ENCODE peak calls at places on chromosomes 12 and 14, in six cellular contexts. B is tibial nerve, F is prostate gland, T is H1, A is ovary, S is Peyer's patch. G is an unnamed sample. For H3K4me1 and H3K27me3, the result is how much of the 10 kb centered on the place peaks cover.

GRCh38 chr12:68893741-68894140 is 39.2 kb downstream of the CPM start:
- DNase-seq in B (no peak), F (no peak), T (no peak), A (no peak), S (no peak), G (no peak)

GRCh38 chr12:5085896-5086295 is 42.2 kb downstream of the KCNA5 start:
- DNase-seq in B (no peak), F (no peak), T (no peak), A (no peak), S (no peak), G (no peak)

GRCh38 chr12:109730306-109731145 is 16.9 kb downstream of the FAM222A start:
- DNase-seq in B (no peak), F (no peak), T (no peak), A (peak), S (no peak), G (peak)

GRCh38 chr14:71985538-71986234 is 53.5 kb downstream of the RGS6 start:
- DNase-seq in B (no peak), F (no peak), T (no peak), A (no peak), S (no peak), G (no peak)

GRCh38 chr12:116152268-116152667 is 125.2 kb downstream of the MED13L start:
- DNase-seq in B (no peak), F (no peak), T (no peak), A (no peak), S (no peak), G (no peak)

GRCh38 chr12:11822071-11822818 is 172.8 kb downstream of the ETV6 start:
- DNase-seq in B (no peak), F (no peak), T (no peak), A (no peak), S (peak), G (no peak)

GRCh38 chr12:118377005-118377890 is 893 bp downstream of the SUDS3 start:
- DNase-seq in B (no peak), F (no peak), T (no peak), A (no peak), S (peak), G (no peak)

GRCh38 chr12:123089631-123090353 is 61.1 kb downstream of the PITPNM2 start:
- DNase-seq in B (no peak), F (no peak), T (no peak), A (no peak), S (no peak), G (no peak)

GRCh38 chr12:107385518-107385917 is 292.2 kb upstream of the CRY1 start:
- DNase-seq in B (no peak), F (peak), T (no peak), A (no peak), S (no peak), G (no peak)

GRCh38 chr12:21598651-21599050 is 6.0 kb downstream of the GYS2 start:
- DNase-seq in B (no peak), F (no peak), T (no peak), A (no peak), S (no peak), G (no peak)

GRCh38 chr12:106305376-106305775 is 2.8 kb downstream of the TCP11L2 start:
- DNase-seq in B (no peak), F (no peak), T (no peak), A (no peak), S (no peak), G (no peak)

GRCh38 chr14:68332011-68332410 is 460.9 kb downstream of the ZFP36L1 start:
- DNase-seq in B (no peak), F (no peak), T (no peak), A (no peak), S (no peak), G (no peak)
- H3K27ac ChIP-seq in B (peak), F (no peak), T (no peak), A (no peak), S (no peak), G (peak)

DNA sequence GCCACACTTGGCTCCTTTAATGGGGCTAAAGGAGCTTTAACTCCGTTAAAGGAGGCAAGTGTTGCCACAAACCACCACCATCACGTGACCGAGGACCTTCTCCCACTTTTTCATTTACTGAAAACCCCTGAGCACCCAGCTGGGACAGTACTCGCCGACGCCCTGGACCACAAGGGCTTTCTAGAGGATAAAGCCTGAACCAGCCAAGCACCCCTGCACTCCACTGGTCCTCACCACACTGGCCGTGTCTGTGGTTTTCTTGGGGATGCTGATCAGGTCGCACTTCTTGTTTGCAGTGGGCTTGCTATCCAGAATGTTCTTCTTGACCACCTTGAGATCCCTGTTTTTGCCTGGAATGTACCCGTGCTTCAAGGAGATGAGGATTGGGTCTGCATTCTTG is 14.7 kb upstream of the SELPLG start:
- DNase-seq in B (no peak), F (no peak), T (no peak), A (no peak), S (no peak), G (no peak)
- H3K4me1 ChIP-seq in B (under half), F (under half), T (under half), A (under half), S (under half), G (half or more)

DNA sequence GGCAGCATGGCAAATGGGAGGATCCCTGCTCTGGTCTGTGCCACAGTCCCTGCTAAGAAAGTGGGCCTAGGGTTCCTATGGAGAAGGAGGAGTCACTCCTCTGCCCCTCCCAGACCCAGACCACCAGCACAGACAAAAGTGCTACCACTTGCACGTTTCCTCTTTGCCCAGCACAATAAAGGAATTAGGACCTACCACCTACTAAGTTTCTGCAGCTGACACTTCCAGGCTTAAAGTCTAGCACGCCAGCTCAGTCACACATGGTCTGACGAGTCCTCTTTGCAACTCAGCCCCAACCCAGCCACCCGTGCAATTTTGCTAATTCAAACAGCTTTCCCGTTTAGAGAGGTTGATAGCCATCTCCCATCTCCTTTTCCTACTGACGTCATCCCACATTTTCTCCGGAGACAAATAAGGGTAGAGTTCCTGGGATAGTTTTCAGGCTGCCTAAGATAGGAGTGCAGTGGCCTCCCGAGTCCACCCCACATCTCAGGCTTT is 66.2 kb upstream of the PTGR2 start:
- DNase-seq in B (no peak), F (no peak), T (no peak), A (no peak), S (peak), G (no peak)
- H3K27me3 ChIP-seq in B (under half), F (under half), T (half or more), A (under half), S (under half), G (under half)

DNA sequence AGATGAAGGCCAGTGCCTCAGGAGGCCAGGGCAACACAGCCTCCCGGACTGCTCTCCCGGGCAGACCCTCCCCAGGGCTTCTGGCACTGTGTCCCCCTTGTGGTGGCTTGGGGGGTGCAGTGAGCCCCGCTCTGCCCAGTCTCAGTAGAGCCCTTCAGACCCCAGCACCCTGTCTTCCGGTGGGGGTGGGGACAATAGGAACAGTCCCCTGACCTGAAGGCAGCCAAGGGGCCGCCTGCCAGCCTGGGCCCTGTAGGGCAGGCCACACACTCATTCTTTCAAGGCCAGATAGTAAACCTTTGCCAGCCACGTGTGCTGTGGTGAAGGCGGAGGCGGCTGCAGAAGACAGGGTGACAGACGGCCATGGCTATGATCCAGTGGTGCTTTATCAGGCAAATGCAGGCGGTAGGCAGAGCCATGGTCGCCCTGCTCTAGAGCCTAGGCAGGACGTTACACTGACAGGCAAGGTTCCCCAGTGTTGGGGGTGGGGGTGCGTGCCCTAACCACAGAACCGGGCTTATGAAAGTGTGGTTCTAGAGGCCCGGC is 15.0 kb downstream of the ZFYVE21 start:
- DNase-seq in B (no peak), F (peak), T (no peak), A (no peak), S (no peak), G (peak)
- H3K27ac ChIP-seq in B (no peak), F (peak), T (no peak), A (no peak), S (no peak), G (peak)

GRCh38 chr14:103286460-103286859 is 47.6 kb upstream of the EIF5 start:
- DNase-seq in B (no peak), F (no peak), T (no peak), A (no peak), S (no peak), G (no peak)

GRCh38 chr14:103283916-103284315 is 50.1 kb upstream of the EIF5 start:
- DNase-seq in B (no peak), F (no peak), T (no peak), A (no peak), S (no peak), G (no peak)

GRCh38 chr14:103282932-103283331 is 51.1 kb upstream of the EIF5 start:
- DNase-seq in B (no peak), F (no peak), T (no peak), A (no peak), S (no peak), G (no peak)

GRCh38 chr14:103286968-103287850 is 46.8 kb upstream of the EIF5 start:
- DNase-seq in B (no peak), F (no peak), T (no peak), A (no peak), S (no peak), G (no peak)

GRCh38 chr14:103284574-103285467 is 49.2 kb upstream of the EIF5 start:
- DNase-seq in B (no peak), F (no peak), T (no peak), A (no peak), S (no peak), G (no peak)
- H3K4me1 ChIP-seq in B (under half), F (under half), T (under half), A (under half), S (under half), G (under half)

GRCh38 chr12:27973487-27973890 is 956 bp upstream of the PTHLH start:
- DNase-seq in B (no peak), F (no peak), T (no peak), A (no peak), S (no peak), G (no peak)
- H3K27me3 ChIP-seq in B (under half), F (under half), T (half or more), A (under half), S (under half), G (half or more)

DNA sequence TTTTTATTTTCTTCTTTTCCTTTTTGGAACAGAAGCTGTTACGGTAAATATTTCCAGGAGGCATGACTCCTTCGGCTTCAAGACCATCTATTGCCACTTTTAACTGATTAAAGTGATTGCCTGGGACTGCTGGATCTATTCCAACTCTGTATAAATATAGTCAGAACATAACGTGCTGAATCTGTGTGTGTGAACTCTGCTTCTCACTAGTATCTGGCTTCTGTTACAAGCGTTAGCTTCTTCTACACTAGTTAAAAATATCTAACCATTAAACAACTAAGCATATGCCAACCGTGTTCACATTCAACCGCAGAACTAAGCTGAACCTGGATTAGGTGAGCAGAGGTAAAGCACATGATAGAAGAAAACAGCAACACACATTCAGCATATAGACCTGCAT is 49.0 kb downstream of the TMTC1 start:
- DNase-seq in B (no peak), F (no peak), T (no peak), A (no peak), S (no peak), G (no peak)
- H3K27ac ChIP-seq in B (no peak), F (peak), T (no peak), A (no peak), S (no peak), G (peak)

DNA sequence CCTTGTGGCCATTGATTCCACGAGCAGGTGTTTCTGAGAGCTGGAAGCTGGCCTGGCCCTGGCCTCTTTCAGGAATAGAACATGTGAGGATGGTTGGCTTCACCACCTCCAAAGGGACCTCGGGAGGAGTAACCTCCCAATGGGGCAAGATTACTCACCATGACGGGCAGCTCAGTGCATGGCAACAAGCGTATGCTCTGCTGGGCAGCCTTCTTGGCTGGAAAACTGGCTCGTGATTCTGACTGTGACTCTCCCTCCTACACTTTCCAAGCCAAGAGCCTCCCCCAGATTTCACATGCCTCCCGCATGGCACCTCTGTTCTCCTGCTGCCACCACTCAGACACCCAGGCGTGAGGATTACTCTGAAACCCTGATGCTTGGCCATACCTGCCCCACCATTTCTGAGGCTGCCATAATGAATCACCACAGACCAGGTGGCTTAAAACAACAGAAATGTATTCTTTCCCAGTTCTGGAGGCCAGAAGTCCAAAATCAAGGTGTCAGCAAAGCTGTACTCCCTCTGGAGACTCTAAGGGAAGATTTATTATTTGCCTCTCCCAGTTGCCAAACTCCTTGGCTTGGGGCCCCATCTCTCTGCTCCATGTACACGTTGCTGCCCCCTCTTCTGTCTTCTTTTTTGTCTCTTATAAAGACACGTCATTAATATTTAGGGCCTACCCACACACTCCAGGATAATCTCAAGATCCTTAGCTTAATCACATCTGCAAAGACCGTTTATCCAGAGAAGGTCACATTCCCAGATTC is 215.9 kb downstream of the CHST11 start:
- DNase-seq in B (no peak), F (no peak), T (no peak), A (no peak), S (no peak), G (peak)
- H3K4me1 ChIP-seq in B (under half), F (under half), T (under half), A (under half), S (under half), G (half or more)